ENCODE peak calls at places on chromosomes 3 and 15, in nine cellular contexts. X is GM23338, B is fibroblast of pulmonary artery, O is foreskin fibroblast, J is neural crest cell, G is A549, P is suprapubic skin, I is HL-60, Z is psoas muscle. H is an unnamed sample.

GRCh38 chr3:5295191-5295690 is 107.7 kb downstream of the EDEM1 start:
- DNase-seq in X (no peak), B (no peak), O (no peak), J (no peak), G (no peak), P (no peak), I (no peak), Z (no peak), H (no peak)

GRCh38 chr3:48623851-48624547 is 2.4 kb upstream of the TMEM89 start:
- DNase-seq in X (peak), B (no peak), O (no peak), J (no peak), G (no peak), P (no peak), I (no peak), Z (no peak), H (no peak)

GRCh38 chr3:15079083-15079482 is 14.0 kb upstream of the MRPS25 start:
- DNase-seq in X (no peak), B (no peak), O (no peak), J (no peak), G (no peak), P (no peak), I (no peak), Z (no peak), H (no peak)

GRCh38 chr15:31262901-31263671 is 63.5 kb upstream of the KLF13 start:
- DNase-seq in X (no peak), B (no peak), O (peak), J (no peak), G (no peak), P (peak), I (peak), Z (peak), H (no peak)

GRCh38 chr3:13568515-13568995 is 19.6 kb downstream of the FBLN2 start:
- DNase-seq in X (no peak), B (no peak), O (no peak), J (no peak), G (no peak), P (no peak), I (no peak), Z (no peak), H (no peak)

GRCh38 chr15:100383302-100384107 is 41.7 kb upstream of the ADAMTS17 start:
- DNase-seq in X (peak), B (peak), O (peak), J (no peak), G (peak), P (no peak), I (peak), Z (no peak), H (peak)

GRCh38 chr3:127997961-127998360 is 54.3 kb upstream of the SEC61A1 start:
- DNase-seq in X (no peak), B (no peak), O (no peak), J (no peak), G (no peak), P (no peak), I (no peak), Z (no peak), H (peak)

GRCh38 chr3:81760924-81761903 is at the start of gene GBE1:
- DNase-seq in X (peak), B (peak), O (peak), J (peak), G (peak), P (peak), I (peak), Z (peak), H (peak)

GRCh38 chr15:83446904-83447708 is at the start of gene SH3GL3:
- DNase-seq in X (peak), B (peak), O (peak), J (peak), G (peak), P (peak), I (no peak), Z (peak), H (peak)

GRCh38 chr3:132064114-132064513 is 29.3 kb upstream of the CPNE4 start:
- DNase-seq in X (peak), B (no peak), O (no peak), J (no peak), G (no peak), P (no peak), I (no peak), Z (no peak), H (no peak)

GRCh38 chr15:73908822-73909122 is 17.5 kb upstream of the LOXL1 start:
- DNase-seq in X (no peak), B (no peak), O (no peak), J (no peak), G (no peak), P (no peak), I (no peak), Z (no peak), H (no peak)

GRCh38 chr15:62757535-62757934 is 285.0 kb upstream of the TPM1 start:
- DNase-seq in X (no peak), B (no peak), O (no peak), J (no peak), G (no peak), P (no peak), I (no peak), Z (no peak), H (no peak)

GRCh38 chr3:97958396-97958795 is 13.8 kb downstream of the RIOX2 start:
- DNase-seq in X (no peak), B (no peak), O (peak), J (no peak), G (no peak), P (no peak), I (no peak), Z (no peak), H (no peak)

GRCh38 chr3:111227216-111227615 is 155.6 kb downstream of the NECTIN3 start:
- DNase-seq in X (no peak), B (peak), O (peak), J (no peak), G (no peak), P (no peak), I (no peak), Z (no peak), H (no peak)

GRCh38 chr3:156448300-156448699 is 106.6 kb downstream of the SSR3 start:
- DNase-seq in X (peak), B (peak), O (peak), J (no peak), G (peak), P (no peak), I (no peak), Z (no peak), H (peak)

GRCh38 chr3:77039606-77040553 is at the start of gene ROBO2:
- DNase-seq in X (peak), B (peak), O (peak), J (peak), G (no peak), P (peak), I (no peak), Z (peak), H (peak)

GRCh38 chr3:75906555-75907112 is 121.3 kb upstream of the ZNF717 start:
- DNase-seq in X (peak), B (peak), O (peak), J (peak), G (no peak), P (no peak), I (no peak), Z (peak), H (peak)

GRCh38 chr3:111668912-111669488 is 73.9 kb upstream of the ZBED2 start:
- DNase-seq in X (peak), B (peak), O (peak), J (no peak), G (peak), P (no peak), I (peak), Z (no peak), H (peak)

GRCh38 chr3:159953320-159953719 is 35.3 kb upstream of the IL12A start:
- DNase-seq in X (no peak), B (no peak), O (no peak), J (no peak), G (no peak), P (no peak), I (no peak), Z (no peak), H (no peak)

GRCh38 chr3:131494706-131495105 is 8.1 kb downstream of the MRPL3 start:
- DNase-seq in X (no peak), B (no peak), O (no peak), J (no peak), G (no peak), P (no peak), I (no peak), Z (no peak), H (no peak)

GRCh38 chr15:57947781-57948180 is 117.7 kb downstream of the ALDH1A2 start:
- DNase-seq in X (peak), B (peak), O (peak), J (no peak), G (no peak), P (no peak), I (no peak), Z (peak), H (peak)

GRCh38 chr3:185858502-185859225 is 33.8 kb upstream of the IGF2BP2 start:
- DNase-seq in X (no peak), B (no peak), O (peak), J (no peak), G (no peak), P (no peak), I (no peak), Z (no peak), H (no peak)

GRCh38 chr3:14144423-14145075 is 19.7 kb downstream of the TMEM43 start:
- DNase-seq in X (peak), B (peak), O (peak), J (no peak), G (peak), P (no peak), I (peak), Z (no peak), H (peak)

GRCh38 chr3:68256635-68257034 is 602.2 kb upstream of the SUCLG2 start:
- DNase-seq in X (peak), B (no peak), O (no peak), J (no peak), G (peak), P (no peak), I (no peak), Z (no peak), H (peak)

GRCh38 chr3:107629556-107629955 is 106.8 kb downstream of the BBX start:
- DNase-seq in X (no peak), B (peak), O (peak), J (no peak), G (no peak), P (no peak), I (peak), Z (no peak), H (no peak)

GRCh38 chr15:71328453-71328852 is 213.2 kb downstream of the THSD4 start:
- DNase-seq in X (no peak), B (no peak), O (no peak), J (no peak), G (no peak), P (no peak), I (no peak), Z (no peak), H (peak)

GRCh38 chr3:26703519-26703918 is 80.9 kb downstream of the LRRC3B start:
- DNase-seq in X (no peak), B (no peak), O (no peak), J (no peak), G (no peak), P (no peak), I (no peak), Z (no peak), H (no peak)

GRCh38 chr3:79737530-79737929 is 30.3 kb downstream of the ROBO1 start:
- DNase-seq in X (no peak), B (no peak), O (no peak), J (no peak), G (no peak), P (no peak), I (no peak), Z (no peak), H (no peak)

GRCh38 chr3:101171797-101172196 is 148.6 kb downstream of the IMPG2 start:
- DNase-seq in X (no peak), B (no peak), O (no peak), J (no peak), G (no peak), P (no peak), I (no peak), Z (no peak), H (no peak)

GRCh38 chr3:49872801-49873281 is 3.1 kb upstream of the CAMKV start:
- DNase-seq in X (no peak), B (no peak), O (no peak), J (no peak), G (no peak), P (no peak), I (peak), Z (no peak), H (peak)

GRCh38 chr3:58482917-58483636 is 8.8 kb upstream of the KCTD6 start:
- DNase-seq in X (no peak), B (no peak), O (no peak), J (no peak), G (no peak), P (no peak), I (no peak), Z (no peak), H (no peak)

GRCh38 chr3:161607056-161607455 is 110.4 kb downstream of the OTOL1 start:
- DNase-seq in X (no peak), B (peak), O (peak), J (no peak), G (no peak), P (no peak), I (no peak), Z (no peak), H (no peak)

GRCh38 chr3:127802620-127803019 is 19.7 kb downstream of the MGLL start:
- DNase-seq in X (no peak), B (no peak), O (no peak), J (no peak), G (no peak), P (no peak), I (no peak), Z (peak), H (no peak)

GRCh38 chr3:71103430-71103881 is 480.1 kb downstream of the FOXP1 start:
- DNase-seq in X (no peak), B (peak), O (peak), J (no peak), G (no peak), P (peak), I (no peak), Z (peak), H (no peak)

GRCh38 chr3:125105116-125105515 is 49.3 kb upstream of the HEG1 start:
- DNase-seq in X (no peak), B (peak), O (no peak), J (no peak), G (no peak), P (no peak), I (no peak), Z (no peak), H (no peak)
- TF ChIP-seq CTCF in X (no peak), B (no peak), O (no peak), J (no peak), G (no peak), P (no peak), I (no peak), Z (no peak), H (no peak)

GRCh38 chr15:84817461-84818081 is 415 bp downstream of the ALPK3 start:
- DNase-seq in X (peak), B (no peak), O (no peak), J (peak), G (no peak), P (no peak), I (no peak), Z (no peak), H (peak)

GRCh38 chr15:84821501-84822021 is 4.4 kb downstream of the ALPK3 start:
- DNase-seq in X (no peak), B (peak), O (no peak), J (no peak), G (no peak), P (peak), I (no peak), Z (no peak), H (no peak)

GRCh38 chr15:84818221-84819131 is 1.3 kb downstream of the ALPK3 start:
- DNase-seq in X (peak), B (peak), O (no peak), J (peak), G (peak), P (no peak), I (no peak), Z (peak), H (peak)

GRCh38 chr15:84819791-84820190 is 2.6 kb downstream of the ALPK3 start:
- DNase-seq in X (no peak), B (no peak), O (no peak), J (no peak), G (no peak), P (peak), I (no peak), Z (no peak), H (no peak)

GRCh38 chr15:84819291-84819768 is 2.2 kb downstream of the ALPK3 start:
- DNase-seq in X (peak), B (no peak), O (no peak), J (no peak), G (peak), P (peak), I (no peak), Z (peak), H (peak)
- TF ChIP-seq CTCF in X (peak), B (peak), O (no peak), J (peak), G (no peak), P (no peak), I (no peak), Z (no peak), H (no peak)

GRCh38 chr15:79208179-79208578 is 74.3 kb upstream of the ANKRD34C start:
- DNase-seq in X (no peak), B (no peak), O (no peak), J (no peak), G (peak), P (no peak), I (no peak), Z (no peak), H (no peak)
- TF ChIP-seq CTCF in X (peak), B (no peak), O (no peak), J (no peak), G (peak), P (no peak), I (no peak), Z (no peak), H (peak)

DNA sequence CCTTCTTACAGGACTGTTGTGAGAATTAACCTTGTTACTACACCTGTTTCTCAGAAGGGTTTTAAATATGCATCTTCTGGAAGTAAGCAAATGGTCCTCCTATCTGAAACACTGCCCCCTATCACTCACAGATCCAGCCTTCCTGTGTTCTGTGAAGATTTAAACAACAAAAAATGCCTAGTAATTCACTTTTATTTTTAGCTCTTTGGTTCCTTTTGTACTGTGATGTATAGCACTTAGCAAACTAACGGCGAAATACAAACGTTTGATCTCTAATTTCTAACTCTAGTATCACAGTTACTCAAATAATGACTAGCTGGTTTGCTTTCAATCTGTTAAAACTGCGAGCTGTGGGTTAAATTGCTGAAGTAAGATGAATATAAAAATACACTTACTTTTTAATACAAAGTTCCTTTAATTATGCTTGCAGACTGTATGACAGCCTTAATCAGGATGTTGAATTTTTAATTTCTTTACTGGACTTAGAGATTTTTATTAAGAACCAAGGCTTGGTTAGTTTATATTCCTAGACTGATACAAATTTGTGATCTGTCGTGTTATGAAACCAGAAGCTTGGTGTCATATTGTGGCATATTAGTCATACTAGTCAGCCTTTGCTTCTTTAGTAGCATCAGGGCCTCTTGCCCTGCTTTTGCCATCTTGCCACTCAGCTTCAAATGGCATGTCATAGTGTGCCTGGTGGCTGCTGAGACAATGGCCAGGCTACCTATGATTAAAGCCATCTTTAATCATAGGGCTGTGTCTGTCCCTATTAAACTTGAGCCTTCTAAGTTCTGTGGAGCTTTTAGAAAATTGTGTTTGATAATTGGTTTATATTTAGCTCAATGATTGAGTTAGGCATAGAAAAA is 9.2 kb downstream of the EIF3J start:
- DNase-seq in X (peak), B (peak), O (peak), J (no peak), G (no peak), P (no peak), I (no peak), Z (peak), H (no peak)
- TF ChIP-seq CTCF in X (peak), B (peak), O (peak), J (peak), G (peak), P (no peak), I (no peak), Z (peak), H (peak)

GRCh38 chr3:114252954-114253353 is 15.6 kb upstream of the ZNF80 start:
- DNase-seq in X (no peak), B (no peak), O (no peak), J (no peak), G (no peak), P (no peak), I (no peak), Z (no peak), H (no peak)

DNA sequence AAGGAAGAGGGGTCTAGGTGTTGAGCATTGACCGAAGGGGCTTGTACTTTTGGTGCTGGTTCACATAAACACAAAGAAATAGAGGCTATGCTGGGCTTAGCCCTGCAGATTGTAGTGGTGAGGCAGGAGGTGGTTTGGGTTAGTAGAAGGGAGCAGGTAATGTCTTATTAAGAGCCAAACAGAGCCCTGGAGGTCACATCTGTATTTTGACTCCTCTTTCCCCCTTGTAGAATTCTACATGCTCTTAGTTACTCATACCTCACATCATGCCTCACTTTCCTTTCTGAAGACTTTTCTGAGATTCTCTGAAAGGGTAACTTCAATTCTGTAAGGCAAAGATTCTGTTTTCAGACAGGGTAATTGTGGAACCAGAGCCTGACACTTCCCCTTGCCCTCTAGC is 16.1 kb upstream of the ZNF80 start:
- DNase-seq in X (no peak), B (no peak), O (no peak), J (no peak), G (no peak), P (no peak), I (no peak), Z (no peak), H (no peak)
- TF ChIP-seq CTCF in X (no peak), B (no peak), O (no peak), J (no peak), G (no peak), P (no peak), I (no peak), Z (no peak), H (no peak)

H was measured in hepatocyte.